ENCODE peak calls at places on chromosomes 13 and 19, in seven cellular contexts. X, P, M, R, C, G and S are unnamed samples.

GRCh38 chr13:22662771-22663170 is 518.0 kb upstream of the SGCG start:
- DNase-seq in X (no peak), P (no peak), M (no peak), R (no peak), C (no peak), G (no peak), S (no peak)

GRCh38 chr19:35727053-35727955 is 9.5 kb downstream of the KMT2B start:
- DNase-seq in X (no peak), P (no peak), M (no peak), R (no peak), C (no peak), G (no peak), S (no peak)

GRCh38 chr13:48235100-48235813 is 2.3 kb downstream of the ITM2B start:
- DNase-seq in X (no peak), P (no peak), M (peak), R (peak), C (peak), G (peak), S (peak)

GRCh38 chr19:50795665-50796073 is 5.5 kb downstream of the ACP4 start:
- DNase-seq in X (no peak), P (no peak), M (no peak), R (no peak), C (no peak), G (no peak), S (no peak)

GRCh38 chr19:2888739-2889224 is 11.9 kb upstream of the ZNF57 start:
- DNase-seq in X (no peak), P (no peak), M (peak), R (no peak), C (peak), G (no peak), S (no peak)

GRCh38 chr13:41496420-41497234 is 39.3 kb downstream of the RGCC start:
- DNase-seq in X (no peak), P (no peak), M (no peak), R (peak), C (no peak), G (peak), S (peak)

GRCh38 chr19:47486900-47487299 is 2.9 kb upstream of the KPTN start:
- DNase-seq in X (no peak), P (no peak), M (no peak), R (no peak), C (no peak), G (no peak), S (no peak)

GRCh38 chr13:52127783-52128702 is 830 bp downstream of the NEK5 start:
- DNase-seq in X (peak), P (peak), M (peak), R (peak), C (peak), G (peak), S (peak)

GRCh38 chr13:38902551-38902950 is 88.1 kb downstream of the STOML3 start:
- DNase-seq in X (no peak), P (no peak), M (no peak), R (no peak), C (no peak), G (no peak), S (no peak)

GRCh38 chr13:75637101-75637774 is 1.1 kb downstream of the LMO7 start:
- DNase-seq in X (no peak), P (no peak), M (no peak), R (peak), C (no peak), G (peak), S (no peak)

GRCh38 chr13:81916471-81916870 is 1575.5 kb upstream of the SPRY2 start:
- DNase-seq in X (no peak), P (no peak), M (no peak), R (no peak), C (no peak), G (no peak), S (no peak)

GRCh38 chr19:277131-277530 is 14.1 kb downstream of the PLPP2 start:
- DNase-seq in X (no peak), P (no peak), M (no peak), R (no peak), C (peak), G (no peak), S (no peak)

GRCh38 chr13:66974174-66974573 is 256.0 kb downstream of the PCDH9 start:
- DNase-seq in X (no peak), P (no peak), M (no peak), R (no peak), C (no peak), G (no peak), S (peak)

GRCh38 chr13:43245374-43245964 is 222.1 kb downstream of the DNAJC15 start:
- DNase-seq in X (no peak), P (no peak), M (no peak), R (no peak), C (no peak), G (peak), S (peak)

GRCh38 chr13:50474094-50474654 is 369.3 kb downstream of the DLEU7 start:
- DNase-seq in X (no peak), P (no peak), M (no peak), R (no peak), C (no peak), G (no peak), S (no peak)

GRCh38 chr13:22432690-22433089 is 748.1 kb upstream of the SGCG start:
- DNase-seq in X (no peak), P (no peak), M (no peak), R (no peak), C (no peak), G (no peak), S (no peak)

GRCh38 chr19:13579388-13580060 is 73.2 kb upstream of the CACNA1A start:
- DNase-seq in X (no peak), P (no peak), M (no peak), R (peak), C (no peak), G (no peak), S (peak)

GRCh38 chr13:97021241-97021640 is 27.0 kb upstream of the OXGR1 start:
- DNase-seq in X (no peak), P (no peak), M (no peak), R (no peak), C (no peak), G (no peak), S (no peak)

GRCh38 chr19:34236035-34236793 is 18.1 kb upstream of the GARRE1 start:
- DNase-seq in X (no peak), P (no peak), M (no peak), R (no peak), C (no peak), G (peak), S (peak)

GRCh38 chr13:69389899-69390298 is 717.7 kb upstream of the ATXN8OS start:
- DNase-seq in X (no peak), P (no peak), M (no peak), R (no peak), C (peak), G (peak), S (no peak)

GRCh38 chr13:74047925-74048324 is 86.3 kb downstream of the KLF12 start:
- DNase-seq in X (no peak), P (no peak), M (no peak), R (no peak), C (no peak), G (peak), S (no peak)

GRCh38 chr19:36115453-36116343 is at the start of gene TBCB:
- DNase-seq in X (no peak), P (no peak), M (no peak), R (peak), C (no peak), G (peak), S (peak)

GRCh38 chr13:73168226-73168992 is 109.6 kb downstream of the KLF5 start:
- DNase-seq in X (no peak), P (no peak), M (no peak), R (no peak), C (peak), G (peak), S (peak)

GRCh38 chr19:49347835-49348234 is 12.6 kb downstream of the CD37 start:
- DNase-seq in X (no peak), P (no peak), M (peak), R (peak), C (peak), G (peak), S (peak)

GRCh38 chr19:40270362-40271089 is 14.6 kb downstream of the AKT2 start:
- DNase-seq in X (no peak), P (no peak), M (peak), R (peak), C (no peak), G (no peak), S (no peak)

GRCh38 chr19:1473056-1473400 is 6.0 kb downstream of the C19orf25 start:
- DNase-seq in X (no peak), P (no peak), M (no peak), R (no peak), C (no peak), G (no peak), S (no peak)

GRCh38 chr19:1472227-1473055 is 6.6 kb downstream of the C19orf25 start:
- DNase-seq in X (no peak), P (no peak), M (no peak), R (no peak), C (no peak), G (no peak), S (no peak)

GRCh38 chr19:1474011-1474764 is 4.8 kb downstream of the C19orf25 start:
- DNase-seq in X (no peak), P (no peak), M (no peak), R (no peak), C (no peak), G (no peak), S (peak)

GRCh38 chr19:1474765-1475351 is 4.2 kb downstream of the C19orf25 start:
- DNase-seq in X (no peak), P (no peak), M (no peak), R (no peak), C (no peak), G (no peak), S (no peak)

DNA sequence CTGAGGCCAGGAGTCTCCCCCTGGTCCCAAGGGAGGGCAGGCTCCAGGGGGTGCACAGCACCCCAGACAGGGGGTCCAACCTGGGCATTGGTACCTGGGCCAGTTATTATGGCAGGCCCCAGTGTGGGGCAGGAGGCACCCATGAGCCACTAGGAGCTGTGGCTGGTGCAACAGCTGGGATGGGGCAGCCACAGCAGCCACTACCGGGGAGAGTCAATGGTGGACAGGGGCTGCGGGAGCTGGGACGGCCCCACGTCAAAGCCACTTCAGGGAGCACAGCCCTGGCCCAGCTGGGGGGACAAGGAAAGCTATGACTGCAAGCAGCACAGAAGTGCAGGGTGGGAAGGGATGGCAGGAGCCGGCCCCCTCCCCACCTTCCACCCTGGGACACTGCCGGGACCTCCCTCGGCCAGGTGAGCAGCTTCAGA is 5.6 kb downstream of the C19orf25 start:
- DNase-seq in X (no peak), P (no peak), M (no peak), R (no peak), C (no peak), G (no peak), S (no peak)
- H3K23ac ChIP-seq in X (peak), P (no peak), M (no peak), R (no peak), C (no peak), G (no peak), S (no peak)

GRCh38 chr19:4501005-4501591 is 17.2 kb downstream of the PLIN4 start:
- DNase-seq in X (no peak), P (no peak), M (no peak), R (no peak), C (no peak), G (no peak), S (no peak)

GRCh38 chr19:4502282-4503223 is 15.7 kb downstream of the PLIN4 start:
- DNase-seq in X (no peak), P (no peak), M (no peak), R (no peak), C (no peak), G (no peak), S (peak)

GRCh38 chr19:4499855-4500254 is 18.4 kb downstream of the PLIN4 start:
- DNase-seq in X (no peak), P (no peak), M (no peak), R (no peak), C (no peak), G (no peak), S (no peak)

GRCh38 chr19:4503224-4504170 is 14.8 kb downstream of the PLIN4 start:
- DNase-seq in X (no peak), P (no peak), M (no peak), R (no peak), C (no peak), G (no peak), S (no peak)

GRCh38 chr19:4501691-4502090 is 16.6 kb downstream of the PLIN4 start:
- DNase-seq in X (no peak), P (no peak), M (no peak), R (no peak), C (no peak), G (no peak), S (no peak)
- H3K23ac ChIP-seq in X (no peak), P (no peak), M (no peak), R (no peak), C (no peak), G (no peak), S (no peak)

GRCh38 chr13:77356155-77356554 is 29.3 kb upstream of the MYCBP2 start:
- DNase-seq in X (no peak), P (no peak), M (no peak), R (no peak), C (no peak), G (no peak), S (no peak)

GRCh38 chr13:77362166-77362565 is 35.3 kb upstream of the MYCBP2 start:
- DNase-seq in X (no peak), P (no peak), M (no peak), R (no peak), C (no peak), G (no peak), S (no peak)

GRCh38 chr13:77359171-77359570 is 32.3 kb upstream of the MYCBP2 start:
- DNase-seq in X (no peak), P (no peak), M (no peak), R (no peak), C (no peak), G (no peak), S (peak)

GRCh38 chr13:77358001-77358400 is 31.1 kb upstream of the MYCBP2 start:
- DNase-seq in X (no peak), P (no peak), M (no peak), R (no peak), C (no peak), G (no peak), S (no peak)

GRCh38 chr13:77360032-77360431 is 33.1 kb upstream of the MYCBP2 start:
- DNase-seq in X (no peak), P (no peak), M (no peak), R (no peak), C (no peak), G (no peak), S (no peak)
- H3K23ac ChIP-seq in X (no peak), P (no peak), M (no peak), R (no peak), C (no peak), G (no peak), S (no peak)

DNA sequence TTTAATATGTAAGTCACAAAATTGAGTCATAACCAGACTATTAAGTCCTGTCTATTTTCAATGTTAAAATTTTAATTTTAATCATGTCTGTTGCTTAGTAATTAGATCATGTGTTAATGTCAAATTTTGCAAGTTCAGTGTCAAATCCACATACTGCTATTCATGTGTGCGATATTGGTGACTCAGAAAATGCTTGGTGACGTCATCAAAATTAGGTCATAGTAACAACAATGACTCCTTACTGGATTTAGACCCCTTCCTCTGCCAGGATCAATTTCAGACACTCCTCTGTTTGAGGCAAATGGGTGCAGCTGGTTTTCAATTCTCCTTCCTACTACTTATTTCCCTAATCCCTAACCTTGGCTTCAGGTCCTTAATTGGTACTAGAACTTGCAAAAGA is 1394.3 kb upstream of the SLC10A2 start:
- DNase-seq in X (no peak), P (no peak), M (no peak), R (no peak), C (no peak), G (no peak), S (no peak)
- H3K23ac ChIP-seq in X (no peak), P (no peak), M (no peak), R (no peak), C (no peak), G (no peak), S (no peak)

GRCh38 chr13:80524447-80525215 is 183.7 kb upstream of the SPRY2 start:
- DNase-seq in X (no peak), P (no peak), M (no peak), R (no peak), C (peak), G (no peak), S (no peak)
- H3K23ac ChIP-seq in X (no peak), P (no peak), M (no peak), R (no peak), C (no peak), G (no peak), S (no peak)

GRCh38 chr13:94112731-94113130 is 366.8 kb downstream of the DCT start:
- DNase-seq in X (no peak), P (no peak), M (no peak), R (peak), C (no peak), G (no peak), S (no peak)
- H3K23ac ChIP-seq in X (no peak), P (no peak), M (no peak), R (no peak), C (no peak), G (no peak), S (no peak)

DNA sequence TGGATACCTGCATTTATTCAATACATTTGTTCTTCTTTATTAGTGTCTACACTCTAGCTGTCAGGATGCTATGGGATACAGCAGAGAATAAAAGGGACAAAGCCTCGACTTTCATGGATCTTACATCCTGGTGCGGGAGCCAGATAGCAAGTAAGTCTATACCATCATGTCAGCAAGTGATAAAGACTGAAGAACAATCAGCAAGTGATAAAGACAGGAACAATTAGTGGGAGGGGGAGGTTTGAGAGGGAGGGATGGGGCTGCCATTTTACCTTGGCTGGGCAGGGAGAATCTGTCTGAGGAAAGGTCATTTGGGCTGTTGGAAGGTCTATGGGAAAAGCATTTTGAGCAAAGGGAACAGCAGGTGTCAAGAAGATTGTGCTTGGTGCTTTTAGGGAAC is 2.6 kb upstream of the UBE2S start:
- DNase-seq in X (no peak), P (no peak), M (no peak), R (no peak), C (no peak), G (no peak), S (no peak)
- H3K23ac ChIP-seq in X (no peak), P (no peak), M (no peak), R (no peak), C (no peak), G (no peak), S (no peak)

GRCh38 chr19:18112989-18113478 is 15.5 kb downstream of the MAST3 start:
- DNase-seq in X (peak), P (no peak), M (peak), R (peak), C (peak), G (peak), S (peak)
- H3K23ac ChIP-seq in X (no peak), P (no peak), M (no peak), R (no peak), C (no peak), G (no peak), S (no peak)